ENCODE peak calls at places on chromosomes 12 and 14, in five cellular contexts. T is ovary, D is pancreas, F is A549, C is AG09309. A is an unnamed sample.

GRCh38 chr14:53890611-53891091 is 66.0 kb downstream of the BMP4 start:
- DNase-seq in T (no peak), D (no peak), F (no peak), C (no peak), A (no peak)

GRCh38 chr12:120742207-120742536 is 16.5 kb downstream of the ACADS start:
- DNase-seq in T (peak), D (peak), F (no peak), C (no peak), A (no peak)

GRCh38 chr12:9640024-9640423 is 29.5 kb upstream of the CLEC2D start:
- DNase-seq in T (no peak), D (no peak), F (no peak), C (no peak), A (no peak)

GRCh38 chr14:88422919-88423318 is 37.5 kb downstream of the SPATA7 start:
- DNase-seq in T (no peak), D (no peak), F (no peak), C (peak), A (no peak)

GRCh38 chr14:81565441-81566290 is 32.0 kb upstream of the SEL1L start:
- DNase-seq in T (no peak), D (no peak), F (peak), C (no peak), A (peak)

GRCh38 chr14:75662966-75663365 is 1.9 kb downstream of the TTLL5 start:
- DNase-seq in T (no peak), D (no peak), F (no peak), C (no peak), A (no peak)

GRCh38 chr14:71659165-71659564 is 273.1 kb upstream of the RGS6 start:
- DNase-seq in T (no peak), D (no peak), F (no peak), C (no peak), A (no peak)

GRCh38 chr12:114232187-114232586 is 173.8 kb downstream of the TBX5 start:
- DNase-seq in T (no peak), D (no peak), F (no peak), C (no peak), A (no peak)

GRCh38 chr12:7113389-7113871 is 4.4 kb upstream of the C1RL start:
- DNase-seq in T (no peak), D (no peak), F (peak), C (no peak), A (no peak)

GRCh38 chr12:113870035-113870434 is 96.1 kb downstream of the RBM19 start:
- DNase-seq in T (no peak), D (no peak), F (no peak), C (no peak), A (peak)

GRCh38 chr12:66453837-66454236 is 151.5 kb downstream of the HELB start:
- DNase-seq in T (no peak), D (no peak), F (no peak), C (no peak), A (no peak)

GRCh38 chr12:69095765-69096477 is 143.4 kb upstream of the CPSF6 start:
- DNase-seq in T (no peak), D (no peak), F (no peak), C (no peak), A (no peak)

GRCh38 chr14:104772707-104773504 is 20.0 kb downstream of the SIVA1 start:
- DNase-seq in T (no peak), D (peak), F (no peak), C (no peak), A (no peak)

GRCh38 chr12:117441751-117442150 is 80.3 kb upstream of the NOS1 start:
- DNase-seq in T (no peak), D (peak), F (peak), C (peak), A (peak)

GRCh38 chr12:96985515-96986362 is 78.7 kb downstream of the NEDD1 start:
- DNase-seq in T (peak), D (peak), F (peak), C (no peak), A (no peak)

GRCh38 chr12:3273409-3273853 is 196.3 kb downstream of the TSPAN9 start:
- DNase-seq in T (no peak), D (no peak), F (peak), C (no peak), A (no peak)

GRCh38 chr12:52849511-52849910 is 717 bp upstream of the KRT78 start:
- DNase-seq in T (no peak), D (no peak), F (no peak), C (no peak), A (no peak)

GRCh38 chr12:25438638-25439037 is 114.4 kb downstream of the LMNTD1 start:
- DNase-seq in T (no peak), D (no peak), F (no peak), C (no peak), A (no peak)

GRCh38 chr12:96132819-96133218 is 61.4 kb upstream of the ELK3 start:
- DNase-seq in T (no peak), D (no peak), F (no peak), C (no peak), A (no peak)

GRCh38 chr12:101939856-101940265 is 62.5 kb downstream of the DRAM1 start:
- DNase-seq in T (peak), D (no peak), F (peak), C (peak), A (no peak)

GRCh38 chr12:45909041-45909713 is 81.2 kb downstream of the SCAF11 start:
- DNase-seq in T (no peak), D (no peak), F (no peak), C (no peak), A (no peak)

GRCh38 chr12:103771466-103771865 is 69.6 kb downstream of the NT5DC3 start:
- DNase-seq in T (peak), D (no peak), F (peak), C (no peak), A (peak)

GRCh38 chr12:80195143-80195726 is 95.9 kb downstream of the OTOGL start:
- DNase-seq in T (no peak), D (no peak), F (peak), C (peak), A (no peak)

GRCh38 chr14:57889245-57889644 is 23.4 kb upstream of the SLC35F4 start:
- DNase-seq in T (peak), D (peak), F (no peak), C (peak), A (no peak)

GRCh38 chr12:113180333-113180732 is 4.9 kb downstream of the DDX54 start:
- DNase-seq in T (no peak), D (no peak), F (no peak), C (no peak), A (no peak)

GRCh38 chr12:91225316-91225715 is 42.7 kb upstream of the DCN start:
- DNase-seq in T (no peak), D (no peak), F (no peak), C (no peak), A (no peak)

GRCh38 chr12:131335456-131335855 is 375.4 kb upstream of the SFSWAP start:
- DNase-seq in T (no peak), D (no peak), F (no peak), C (no peak), A (no peak)

GRCh38 chr12:20560935-20561334 is 134.2 kb upstream of the SLCO1C1 start:
- DNase-seq in T (no peak), D (no peak), F (no peak), C (no peak), A (no peak)

GRCh38 chr12:20555771-20556170 is 139.4 kb upstream of the SLCO1C1 start:
- DNase-seq in T (no peak), D (no peak), F (no peak), C (no peak), A (no peak)

GRCh38 chr12:20555015-20555414 is 140.1 kb upstream of the SLCO1C1 start:
- DNase-seq in T (no peak), D (peak), F (no peak), C (no peak), A (no peak)

GRCh38 chr12:20561886-20562285 is 133.2 kb upstream of the SLCO1C1 start:
- DNase-seq in T (no peak), D (no peak), F (no peak), C (no peak), A (no peak)

GRCh38 chr12:20557076-20557475 is 138.1 kb upstream of the SLCO1C1 start:
- DNase-seq in T (no peak), D (no peak), F (no peak), C (no peak), A (no peak)
- H3K4me3 ChIP-seq in T (no peak), D (no peak), F (no peak), C (no peak), A (no peak)

DNA sequence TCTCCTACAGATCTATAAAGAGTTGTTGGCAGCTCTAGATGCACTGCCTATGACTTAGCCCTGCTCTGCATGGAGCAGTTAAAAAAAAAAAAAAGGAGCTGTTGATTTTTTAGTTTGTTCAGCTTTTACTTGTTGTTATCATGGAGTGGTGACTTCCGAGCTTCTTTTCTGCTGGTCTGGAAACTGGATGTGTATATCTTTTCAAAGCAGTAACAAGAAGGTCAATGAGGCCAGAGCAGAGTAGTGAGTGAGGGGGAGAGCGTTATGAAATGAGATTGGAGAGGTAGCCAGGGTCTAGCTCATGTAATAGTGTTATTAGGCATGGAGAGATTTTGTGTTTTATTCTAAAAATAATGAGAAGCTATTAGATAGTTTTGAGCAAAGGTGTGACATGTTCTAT is 13.2 kb upstream of the TUBA1B start:
- DNase-seq in T (no peak), D (no peak), F (no peak), C (no peak), A (no peak)
- TF ChIP-seq CTCF in T (no peak), D (no peak), F (no peak), C (no peak), A (no peak)

GRCh38 chr14:63544641-63545234 is 1.6 kb upstream of the PPP2R5E start:
- DNase-seq in T (no peak), D (no peak), F (peak), C (no peak), A (no peak)
- H3K4me3 ChIP-seq in T (peak), D (no peak), F (peak), C (no peak), A (peak)

DNA sequence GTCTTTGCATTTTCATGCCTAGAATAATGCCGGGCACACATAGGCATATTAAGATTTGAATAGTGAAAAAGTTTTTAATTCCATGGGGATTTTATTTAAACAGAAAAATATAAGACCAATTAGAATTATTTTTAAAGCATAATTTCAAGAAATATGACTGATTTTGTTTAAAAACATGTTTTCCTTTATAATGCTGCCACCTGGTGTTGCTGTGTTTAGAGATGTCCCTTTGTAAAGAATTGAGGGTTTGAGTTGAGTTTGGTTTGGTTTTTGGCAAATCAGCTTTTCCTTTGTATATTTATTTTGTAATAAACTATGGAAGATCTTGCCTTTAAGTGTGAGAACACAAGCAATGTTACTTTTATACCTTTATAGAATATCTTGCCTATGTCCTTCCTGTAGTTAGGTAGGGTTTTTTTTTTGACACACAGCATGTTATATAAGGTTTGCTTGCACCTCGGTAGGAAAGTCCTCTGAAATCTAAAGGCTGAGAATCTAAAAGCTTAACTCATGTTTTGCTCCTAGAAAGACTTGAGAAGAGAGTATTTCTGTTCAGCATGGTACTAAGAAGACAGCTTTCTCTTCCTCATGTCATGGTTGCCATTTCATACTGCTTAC is 31.4 kb upstream of the SNAPC1 start:
- DNase-seq in T (no peak), D (no peak), F (no peak), C (no peak), A (no peak)
- TF ChIP-seq CTCF in T (peak), D (no peak), F (peak), C (peak), A (peak)

GRCh38 chr12:88733003-88733402 is 152.7 kb upstream of the KITLG start:
- DNase-seq in T (no peak), D (no peak), F (no peak), C (no peak), A (no peak)

GRCh38 chr12:88723219-88723618 is 142.9 kb upstream of the KITLG start:
- DNase-seq in T (no peak), D (no peak), F (no peak), C (peak), A (no peak)

GRCh38 chr12:88729196-88729595 is 148.9 kb upstream of the KITLG start:
- DNase-seq in T (no peak), D (no peak), F (no peak), C (no peak), A (no peak)

GRCh38 chr12:88725592-88726143 is 145.4 kb upstream of the KITLG start:
- DNase-seq in T (no peak), D (no peak), F (no peak), C (no peak), A (no peak)

GRCh38 chr12:88726806-88727722 is 146.8 kb upstream of the KITLG start:
- DNase-seq in T (no peak), D (no peak), F (no peak), C (no peak), A (no peak)
- H3K4me3 ChIP-seq in T (no peak), D (no peak), F (no peak), C (no peak), A (no peak)

A was measured in dorsolateral prefrontal cortex.